ENCODE peak calls at places on chromosomes 3 and 15, in nine cellular contexts. P is ovary; X is GM23248; A is A549; W is CD8-positive, alpha-beta memory T cell; L is upper lobe of left lung; Z is gastrocnemius medialis; Q is A673; I is body of pancreas. G is an unnamed sample. For H3K4me1, the result is how much of the 10 kb centered on the place peaks cover.

GRCh38 chr15:39885099-39885777 is 34.8 kb downstream of the GPR176 start:
- DNase-seq in P (no peak), X (peak), A (no peak), W (no peak), L (no peak), Z (no peak), Q (no peak), I (no peak), G (no peak)

GRCh38 chr3:120227710-120228347 is 57.2 kb downstream of the GPR156 start:
- DNase-seq in P (no peak), X (no peak), A (no peak), W (no peak), L (no peak), Z (no peak), Q (no peak), I (no peak), G (no peak)

GRCh38 chr15:35912196-35912595 is 366.2 kb upstream of the DPH6 start:
- DNase-seq in P (no peak), X (peak), A (no peak), W (no peak), L (no peak), Z (no peak), Q (peak), I (no peak), G (no peak)

GRCh38 chr3:30347679-30348216 is 258.7 kb upstream of the TGFBR2 start:
- DNase-seq in P (no peak), X (peak), A (no peak), W (no peak), L (no peak), Z (no peak), Q (no peak), I (no peak), G (no peak)

GRCh38 chr3:62922326-62922725 is 47.1 kb upstream of the CADPS start:
- DNase-seq in P (no peak), X (peak), A (no peak), W (no peak), L (no peak), Z (no peak), Q (no peak), I (no peak), G (no peak)

GRCh38 chr15:37789392-37789776 is 145.1 kb upstream of the TMCO5A start:
- DNase-seq in P (no peak), X (no peak), A (no peak), W (no peak), L (no peak), Z (no peak), Q (no peak), I (no peak), G (no peak)

GRCh38 chr3:197750863-197751737 is 1.4 kb downstream of the FYTTD1 start:
- DNase-seq in P (peak), X (peak), A (no peak), W (peak), L (peak), Z (peak), Q (peak), I (peak), G (no peak)

GRCh38 chr3:115040673-115041286 is 106.3 kb downstream of the ZBTB20 start:
- DNase-seq in P (no peak), X (peak), A (peak), W (peak), L (peak), Z (no peak), Q (peak), I (peak), G (no peak)

GRCh38 chr3:27591321-27591711 is 107.1 kb upstream of the SLC4A7 start:
- DNase-seq in P (no peak), X (peak), A (no peak), W (no peak), L (no peak), Z (no peak), Q (peak), I (no peak), G (no peak)
- H3K27ac ChIP-seq in P (no peak), X (peak), A (peak), W (no peak), L (peak), Z (peak), Q (peak), I (peak), G (peak)

GRCh38 chr3:61869378-61869777 is 308.0 kb downstream of the PTPRG start:
- DNase-seq in P (no peak), X (no peak), A (no peak), W (no peak), L (no peak), Z (no peak), Q (no peak), I (no peak), G (no peak)
- H3K4me1 ChIP-seq in P (under half), X (under half), A (under half), W (under half), L (under half), Z (under half), Q (under half), I (under half), G (under half)

GRCh38 chr15:27628486-27628885 is 470.6 kb downstream of the OCA2 start:
- DNase-seq in P (no peak), X (no peak), A (no peak), W (no peak), L (no peak), Z (no peak), Q (no peak), I (no peak), G (no peak)

GRCh38 chr15:27623560-27624305 is 475.4 kb downstream of the OCA2 start:
- DNase-seq in P (no peak), X (no peak), A (no peak), W (no peak), L (no peak), Z (no peak), Q (no peak), I (no peak), G (no peak)

GRCh38 chr15:27623149-27623548 is 476.0 kb downstream of the OCA2 start:
- DNase-seq in P (no peak), X (no peak), A (no peak), W (no peak), L (no peak), Z (no peak), Q (no peak), I (no peak), G (no peak)

DNA sequence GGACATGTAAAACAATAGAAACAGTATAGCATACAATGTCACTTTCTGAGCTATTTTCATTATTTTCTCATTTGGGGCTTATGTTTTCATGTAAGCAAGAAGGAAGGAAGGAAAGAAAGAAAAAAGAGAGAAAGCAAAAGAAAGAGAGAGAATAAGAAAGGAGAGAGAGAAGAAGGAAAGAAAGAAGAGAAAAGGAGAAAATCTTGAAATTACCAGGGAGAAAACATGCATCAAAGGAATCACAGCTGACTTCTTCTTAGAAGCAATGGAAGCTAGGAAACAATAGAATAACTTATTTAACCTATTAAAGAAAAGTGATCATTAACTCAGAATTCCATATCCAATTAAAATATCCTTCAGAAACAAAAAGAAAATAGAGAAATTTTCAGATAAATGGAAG is 471.5 kb downstream of the OCA2 start:
- DNase-seq in P (no peak), X (peak), A (no peak), W (no peak), L (no peak), Z (no peak), Q (no peak), I (no peak), G (no peak)
- H3K27ac ChIP-seq in P (no peak), X (no peak), A (no peak), W (no peak), L (no peak), Z (no peak), Q (no peak), I (no peak), G (no peak)

DNA sequence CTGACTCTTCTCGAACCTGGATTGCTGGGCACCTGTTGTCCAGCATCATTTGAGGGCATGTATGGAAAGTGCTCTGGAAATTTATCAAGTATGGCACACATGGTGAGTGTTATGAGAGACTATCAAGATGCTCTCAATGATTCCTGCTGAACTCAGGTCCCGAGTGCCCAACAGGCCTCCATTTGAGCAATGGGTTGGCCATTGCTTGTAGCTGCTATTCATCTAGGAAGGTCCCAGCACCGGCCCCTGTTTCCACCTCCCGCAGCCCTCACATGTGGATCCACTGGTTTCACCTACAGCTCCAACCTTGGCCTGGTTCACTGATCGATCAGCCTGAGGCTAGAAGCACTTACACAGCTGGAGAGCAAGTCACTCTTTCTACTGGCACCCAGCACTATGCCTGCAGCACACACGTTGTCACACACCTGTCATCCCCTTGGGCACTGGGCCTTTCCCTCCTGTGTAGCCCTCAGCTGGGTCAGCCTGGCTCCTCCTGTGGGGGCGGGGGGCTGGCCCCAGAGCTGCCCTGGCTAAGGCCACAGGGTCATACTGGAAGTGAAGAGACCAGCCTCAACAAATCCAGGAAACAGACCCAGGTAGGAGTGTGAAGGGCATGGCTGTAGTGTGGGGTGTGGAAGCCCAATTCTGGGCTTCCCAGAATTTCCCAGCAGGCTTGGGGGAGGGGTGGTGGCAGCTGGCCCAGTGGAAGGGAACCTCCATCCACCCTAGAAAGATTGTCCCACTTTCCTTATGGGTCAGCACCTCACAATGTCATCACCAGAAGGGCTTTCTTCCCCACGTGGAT is 41.7 kb upstream of the SMAD3 start:
- DNase-seq in P (peak), X (no peak), A (no peak), W (no peak), L (no peak), Z (no peak), Q (no peak), I (peak), G (no peak)
- H3K4me1 ChIP-seq in P (under half), X (under half), A (half or more), W (under half), L (under half), Z (under half), Q (under half), I (under half), G (under half)

GRCh38 chr15:66796343-66796742 is 94.3 kb downstream of the SMAD6 start:
- DNase-seq in P (no peak), X (no peak), A (no peak), W (no peak), L (peak), Z (no peak), Q (no peak), I (no peak), G (no peak)

GRCh38 chr15:66800584-66801235 is 98.7 kb downstream of the SMAD6 start:
- DNase-seq in P (no peak), X (peak), A (no peak), W (no peak), L (peak), Z (no peak), Q (no peak), I (no peak), G (no peak)

GRCh38 chr15:66799242-66799641 is 97.2 kb downstream of the SMAD6 start:
- DNase-seq in P (no peak), X (no peak), A (no peak), W (no peak), L (no peak), Z (no peak), Q (no peak), I (no peak), G (no peak)

GRCh38 chr15:66797921-66798320 is 95.9 kb downstream of the SMAD6 start:
- DNase-seq in P (no peak), X (peak), A (no peak), W (no peak), L (peak), Z (no peak), Q (no peak), I (no peak), G (no peak)

GRCh38 chr15:66798426-66799061 is 96.5 kb downstream of the SMAD6 start:
- DNase-seq in P (no peak), X (peak), A (no peak), W (no peak), L (peak), Z (no peak), Q (no peak), I (no peak), G (no peak)
- H3K27ac ChIP-seq in P (no peak), X (peak), A (peak), W (no peak), L (no peak), Z (no peak), Q (no peak), I (no peak), G (no peak)